ENCODE peak calls at places on chromosomes 2 and 18, in seven cellular contexts. One of them, this sample, is unnamed.

GRCh38 chr2:16664052-16664731 is 1.4 kb downstream of the CYRIA start:
- DNase-seq in heart right ventricle: peak; percentile 82
- DNase-seq in IMR-90: peak; percentile 92
- DNase-seq in lung: peak; percentile 66
- DNase-seq in CD8-positive, alpha-beta memory T cell: peak; percentile 47
- DNase-seq in AG04450: peak; percentile 71
- DNase-seq in cardiac muscle cell: peak; percentile 27
- DNase-seq in this sample: peak; percentile 42

GRCh38 chr18:29225351-29225750 is 1048.4 kb upstream of the CDH2 start:
- DNase-seq in heart right ventricle: no peak
- DNase-seq in IMR-90: peak; percentile 11
- DNase-seq in lung: no peak
- DNase-seq in CD8-positive, alpha-beta memory T cell: no peak
- DNase-seq in AG04450: no peak
- DNase-seq in cardiac muscle cell: no peak
- DNase-seq in this sample: no peak

GRCh38 chr18:61765097-61765496 is 127.7 kb downstream of the RNF152 start:
- DNase-seq in heart right ventricle: no peak
- DNase-seq in IMR-90: peak; percentile 81
- DNase-seq in lung: no peak
- DNase-seq in CD8-positive, alpha-beta memory T cell: no peak
- DNase-seq in AG04450: peak; percentile 29
- DNase-seq in cardiac muscle cell: peak; percentile 56
- DNase-seq in this sample: no peak

GRCh38 chr2:238785528-238785860 is 62.4 kb upstream of the TWIST2 start:
- DNase-seq in heart right ventricle: no peak
- DNase-seq in IMR-90: no peak
- DNase-seq in lung: no peak
- DNase-seq in CD8-positive, alpha-beta memory T cell: no peak
- DNase-seq in AG04450: no peak
- DNase-seq in cardiac muscle cell: no peak
- DNase-seq in this sample: no peak

GRCh38 chr2:225100269-225100668 is 58.0 kb upstream of the DOCK10 start:
- DNase-seq in heart right ventricle: no peak
- DNase-seq in IMR-90: peak; percentile 34
- DNase-seq in lung: no peak
- DNase-seq in CD8-positive, alpha-beta memory T cell: no peak
- DNase-seq in AG04450: no peak
- DNase-seq in cardiac muscle cell: peak; percentile 5
- DNase-seq in this sample: no peak

GRCh38 chr2:164061129-164061746 is 325.4 kb upstream of the FIGN start:
- DNase-seq in heart right ventricle: no peak
- DNase-seq in IMR-90: peak; percentile 21
- DNase-seq in lung: peak; percentile 31
- DNase-seq in CD8-positive, alpha-beta memory T cell: no peak
- DNase-seq in AG04450: no peak
- DNase-seq in cardiac muscle cell: peak; percentile 65
- DNase-seq in this sample: peak; percentile 38

GRCh38 chr2:108691447-108691846 is 27.8 kb upstream of the RANBP2 start:
- DNase-seq in heart right ventricle: no peak
- DNase-seq in IMR-90: no peak
- DNase-seq in lung: no peak
- DNase-seq in CD8-positive, alpha-beta memory T cell: no peak
- DNase-seq in AG04450: no peak
- DNase-seq in cardiac muscle cell: no peak
- DNase-seq in this sample: no peak

GRCh38 chr2:101387151-101387807 is at the start of gene CREG2:
- DNase-seq in heart right ventricle: peak; percentile 47
- DNase-seq in IMR-90: peak; percentile 55
- DNase-seq in lung: peak; percentile 47
- DNase-seq in CD8-positive, alpha-beta memory T cell: peak; percentile 64
- DNase-seq in AG04450: no peak
- DNase-seq in cardiac muscle cell: peak; percentile 88
- DNase-seq in this sample: peak; percentile 37

GRCh38 chr18:48860276-48861180 is 90.2 kb downstream of the SMAD7 start:
- DNase-seq in heart right ventricle: no peak
- DNase-seq in IMR-90: no peak
- DNase-seq in lung: no peak
- DNase-seq in CD8-positive, alpha-beta memory T cell: no peak
- DNase-seq in AG04450: no peak
- DNase-seq in cardiac muscle cell: no peak
- DNase-seq in this sample: no peak

DNA sequence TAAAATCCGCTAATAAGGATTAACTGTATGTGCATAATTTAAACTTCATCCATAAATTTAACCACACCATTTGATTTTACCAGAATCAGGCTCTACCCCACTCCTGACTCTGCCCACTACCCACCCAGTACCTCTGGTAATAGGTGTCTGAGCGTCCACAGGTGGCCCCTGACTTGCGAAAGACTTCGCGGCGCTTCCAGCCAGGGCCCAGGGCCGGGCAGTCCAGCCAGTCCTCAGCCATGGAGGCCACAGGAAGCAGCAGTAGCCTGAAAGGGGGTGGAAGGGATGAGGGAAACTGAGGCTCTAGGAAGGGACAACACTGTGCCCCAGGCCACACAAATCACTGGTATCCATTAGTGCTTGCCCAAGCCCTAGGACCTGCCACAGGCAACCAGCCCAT is 1.6 kb downstream of the MBD1 start:
- DNase-seq in heart right ventricle: no peak
- DNase-seq in IMR-90: no peak
- DNase-seq in lung: no peak
- DNase-seq in CD8-positive, alpha-beta memory T cell: no peak
- DNase-seq in AG04450: no peak
- DNase-seq in cardiac muscle cell: no peak
- DNase-seq in this sample: no peak
- H3K4me3 ChIP-seq in heart right ventricle: no peak overlapping the region
- H3K4me3 ChIP-seq in IMR-90: no peak overlapping the region
- H3K4me3 ChIP-seq in lung: no peak overlapping the region
- H3K4me3 ChIP-seq in CD8-positive, alpha-beta memory T cell: peak overlapping the region; percentile 90
- H3K4me3 ChIP-seq in AG04450: peak overlapping the region; percentile 98
- H3K4me3 ChIP-seq in cardiac muscle cell: peak overlapping the region; percentile 43
- H3K4me3 ChIP-seq in this sample: no peak overlapping the region

GRCh38 chr2:33111002-33111446 is 164.3 kb downstream of the LTBP1 start:
- DNase-seq in heart right ventricle: no peak
- DNase-seq in IMR-90: peak; percentile 73
- DNase-seq in lung: no peak
- DNase-seq in CD8-positive, alpha-beta memory T cell: no peak
- DNase-seq in AG04450: no peak
- DNase-seq in cardiac muscle cell: no peak
- DNase-seq in this sample: no peak

GRCh38 chr2:33110461-33110860 is 163.7 kb downstream of the LTBP1 start:
- DNase-seq in heart right ventricle: no peak
- DNase-seq in IMR-90: peak; percentile 82
- DNase-seq in lung: no peak
- DNase-seq in CD8-positive, alpha-beta memory T cell: no peak
- DNase-seq in AG04450: no peak
- DNase-seq in cardiac muscle cell: no peak
- DNase-seq in this sample: no peak

GRCh38 chr2:33107690-33108482 is 161.1 kb downstream of the LTBP1 start:
- DNase-seq in heart right ventricle: no peak
- DNase-seq in IMR-90: peak; percentile 37
- DNase-seq in lung: no peak
- DNase-seq in CD8-positive, alpha-beta memory T cell: no peak
- DNase-seq in AG04450: no peak
- DNase-seq in cardiac muscle cell: no peak
- DNase-seq in this sample: no peak

GRCh38 chr2:33106115-33106514 is 159.4 kb downstream of the LTBP1 start:
- DNase-seq in heart right ventricle: no peak
- DNase-seq in IMR-90: no peak
- DNase-seq in lung: no peak
- DNase-seq in CD8-positive, alpha-beta memory T cell: no peak
- DNase-seq in AG04450: no peak
- DNase-seq in cardiac muscle cell: no peak
- DNase-seq in this sample: no peak

DNA sequence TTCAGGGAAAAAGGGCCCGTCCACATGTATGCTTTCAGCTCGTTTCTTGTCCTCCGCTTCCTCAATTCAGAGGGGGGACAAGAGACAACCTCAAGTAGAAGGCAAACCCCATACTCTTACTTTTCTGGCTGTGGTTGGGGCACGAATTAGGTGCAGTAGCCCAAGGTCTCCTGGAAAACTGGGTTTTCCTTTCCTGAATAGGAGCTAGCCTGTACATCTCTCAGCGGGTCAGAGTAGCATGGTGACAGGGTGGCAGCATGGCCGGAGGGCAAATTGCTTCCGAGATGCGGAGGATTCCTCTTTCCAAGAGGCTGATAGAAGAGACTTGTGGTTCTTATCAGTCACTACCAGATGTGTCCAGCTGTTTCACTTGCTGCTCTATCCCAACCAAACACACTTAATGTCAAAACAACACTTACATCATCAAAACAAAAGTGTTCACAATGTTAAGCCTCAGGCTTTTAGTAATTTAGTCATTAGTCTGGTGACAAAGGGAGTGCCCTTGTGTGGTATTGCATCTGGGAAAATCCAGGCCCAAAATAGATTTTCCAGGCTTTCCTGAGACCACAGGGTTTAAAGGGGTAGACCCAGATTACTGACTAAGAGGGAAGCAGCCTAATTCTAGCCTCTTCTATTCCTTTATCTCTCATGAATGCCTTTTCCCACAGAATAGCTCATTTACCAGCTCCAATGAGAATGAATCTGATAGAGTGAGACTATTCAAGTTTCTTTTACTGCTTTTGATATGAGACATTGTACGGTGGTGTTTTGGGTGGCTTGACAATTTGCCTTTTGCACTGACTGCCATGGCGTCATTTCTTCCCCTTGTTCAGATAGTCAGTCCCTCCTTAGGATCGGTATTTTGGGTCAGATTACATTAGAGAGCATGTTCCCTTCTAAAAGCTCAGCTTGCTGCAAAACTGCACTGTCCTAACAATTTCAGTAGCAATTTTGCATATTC is 162.0 kb downstream of the LTBP1 start:
- DNase-seq in heart right ventricle: no peak
- DNase-seq in IMR-90: peak; percentile 90
- DNase-seq in lung: no peak
- DNase-seq in CD8-positive, alpha-beta memory T cell: no peak
- DNase-seq in AG04450: peak; percentile 79
- DNase-seq in cardiac muscle cell: peak; percentile 33
- DNase-seq in this sample: no peak
- H3K4me3 ChIP-seq in heart right ventricle: no peak overlapping the region
- H3K4me3 ChIP-seq in IMR-90: no peak overlapping the region
- H3K4me3 ChIP-seq in lung: no peak overlapping the region
- H3K4me3 ChIP-seq in CD8-positive, alpha-beta memory T cell: no peak overlapping the region
- H3K4me3 ChIP-seq in AG04450: no peak overlapping the region
- H3K4me3 ChIP-seq in cardiac muscle cell: no peak overlapping the region
- H3K4me3 ChIP-seq in this sample: no peak overlapping the region

GRCh38 chr2:234865040-234865439 is 86.8 kb upstream of the SH3BP4 start:
- DNase-seq in heart right ventricle: no peak
- DNase-seq in IMR-90: no peak
- DNase-seq in lung: no peak
- DNase-seq in CD8-positive, alpha-beta memory T cell: no peak
- DNase-seq in AG04450: no peak
- DNase-seq in cardiac muscle cell: no peak
- DNase-seq in this sample: no peak

GRCh38 chr2:234861841-234862735 is 89.7 kb upstream of the SH3BP4 start:
- DNase-seq in heart right ventricle: peak; percentile 78
- DNase-seq in IMR-90: no peak
- DNase-seq in lung: no peak
- DNase-seq in CD8-positive, alpha-beta memory T cell: no peak
- DNase-seq in AG04450: no peak
- DNase-seq in cardiac muscle cell: peak; percentile 41
- DNase-seq in this sample: no peak

GRCh38 chr2:234863043-234863934 is 88.5 kb upstream of the SH3BP4 start:
- DNase-seq in heart right ventricle: peak; percentile 61
- DNase-seq in IMR-90: peak; percentile 82
- DNase-seq in lung: no peak
- DNase-seq in CD8-positive, alpha-beta memory T cell: no peak
- DNase-seq in AG04450: peak; percentile 30
- DNase-seq in cardiac muscle cell: no peak
- DNase-seq in this sample: no peak

GRCh38 chr2:234865586-234865985 is 86.2 kb upstream of the SH3BP4 start:
- DNase-seq in heart right ventricle: no peak
- DNase-seq in IMR-90: no peak
- DNase-seq in lung: no peak
- DNase-seq in CD8-positive, alpha-beta memory T cell: no peak
- DNase-seq in AG04450: no peak
- DNase-seq in cardiac muscle cell: no peak
- DNase-seq in this sample: no peak

GRCh38 chr2:234864518-234864917 is 87.3 kb upstream of the SH3BP4 start:
- DNase-seq in heart right ventricle: no peak
- DNase-seq in IMR-90: no peak
- DNase-seq in lung: no peak
- DNase-seq in CD8-positive, alpha-beta memory T cell: no peak
- DNase-seq in AG04450: no peak
- DNase-seq in cardiac muscle cell: no peak
- DNase-seq in this sample: no peak
- H3K4me3 ChIP-seq in heart right ventricle: no peak overlapping the region
- H3K4me3 ChIP-seq in IMR-90: no peak overlapping the region
- H3K4me3 ChIP-seq in lung: no peak overlapping the region
- H3K4me3 ChIP-seq in CD8-positive, alpha-beta memory T cell: no peak overlapping the region
- H3K4me3 ChIP-seq in AG04450: no peak overlapping the region
- H3K4me3 ChIP-seq in cardiac muscle cell: no peak overlapping the region
- H3K4me3 ChIP-seq in this sample: no peak overlapping the region

GRCh38 chr18:24398515-24398914 is 891 bp upstream of the OSBPL1A start:
- DNase-seq in heart right ventricle: no peak
- DNase-seq in IMR-90: peak; percentile 46
- DNase-seq in lung: no peak
- DNase-seq in CD8-positive, alpha-beta memory T cell: no peak
- DNase-seq in AG04450: no peak
- DNase-seq in cardiac muscle cell: no peak
- DNase-seq in this sample: peak; percentile 36
- H3K4me3 ChIP-seq in heart right ventricle: peak overlapping the region; percentile 61
- H3K4me3 ChIP-seq in IMR-90: no peak overlapping the region
- H3K4me3 ChIP-seq in lung: no peak overlapping the region
- H3K4me3 ChIP-seq in CD8-positive, alpha-beta memory T cell: no peak overlapping the region
- H3K4me3 ChIP-seq in AG04450: no peak overlapping the region
- H3K4me3 ChIP-seq in cardiac muscle cell: no peak overlapping the region
- H3K4me3 ChIP-seq in this sample: peak overlapping the region; percentile 59

DNA sequence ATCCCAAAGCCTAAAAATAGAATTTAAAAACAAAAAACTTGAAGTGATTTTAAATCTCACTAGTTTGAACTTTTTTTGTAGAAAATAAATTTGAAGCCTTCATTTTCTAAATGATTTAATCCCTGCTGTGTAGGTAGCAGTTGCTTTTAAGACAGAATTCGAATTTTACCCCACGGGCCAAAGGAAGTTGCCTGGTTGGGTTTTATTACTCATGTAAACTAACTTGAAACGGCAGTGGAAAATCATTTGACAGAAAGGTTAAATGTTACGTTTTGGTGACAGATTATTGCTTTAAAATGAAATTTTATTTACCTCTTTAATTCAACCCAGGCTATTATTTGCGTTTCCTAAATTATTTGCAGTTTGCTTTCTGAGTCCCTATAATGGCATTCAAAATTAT is 2.0 kb downstream of the MAPRE2 start:
- DNase-seq in heart right ventricle: no peak
- DNase-seq in IMR-90: no peak
- DNase-seq in lung: no peak
- DNase-seq in CD8-positive, alpha-beta memory T cell: no peak
- DNase-seq in AG04450: no peak
- DNase-seq in cardiac muscle cell: no peak
- DNase-seq in this sample: no peak
- H3K4me3 ChIP-seq in heart right ventricle: peak overlapping the region; percentile 65
- H3K4me3 ChIP-seq in IMR-90: no peak overlapping the region
- H3K4me3 ChIP-seq in lung: no peak overlapping the region
- H3K4me3 ChIP-seq in CD8-positive, alpha-beta memory T cell: peak overlapping the region; percentile 98
- H3K4me3 ChIP-seq in AG04450: no peak overlapping the region
- H3K4me3 ChIP-seq in cardiac muscle cell: no peak overlapping the region
- H3K4me3 ChIP-seq in this sample: no peak overlapping the region